ENCODE peak calls at places on chromosomes 5 and 9, in seven cellular contexts. W is hypothalamus, Q is MCF 10A, V is cardiac fibroblast, D is fibroblast of pulmonary artery, A is BE2C, Z is coronary artery. B is an unnamed sample.

GRCh38 chr9:123102380-123103113 is 69.1 kb downstream of the GPR21 start:
- DNase-seq in W (peak; percentile 14), Q (peak; percentile 6), V (peak; percentile 18), D (no peak), A (no peak), Z (no peak), B (no peak)

GRCh38 chr9:137406876-137407589 is 15.9 kb downstream of the EXD3 start:
- DNase-seq in W (peak; percentile 72), Q (peak; percentile 53), V (peak; percentile 63), D (peak; percentile 71), A (peak; percentile 88), Z (no peak), B (no peak)

GRCh38 chr5:176737001-176737745 is 73.2 kb upstream of the UNC5A start:
- DNase-seq in W (no peak), Q (no peak), V (no peak), D (no peak), A (peak; percentile 70), Z (peak; percentile 50), B (no peak)

GRCh38 chr9:127347831-127348699 is 48.9 kb upstream of the SLC2A8 start:
- DNase-seq in W (no peak), Q (peak; percentile 38), V (peak; percentile 69), D (peak; percentile 84), A (peak; percentile 43), Z (no peak), B (peak; percentile 56)

GRCh38 chr9:4923580-4924544 is 61.2 kb upstream of the JAK2 start:
- DNase-seq in W (no peak), Q (peak; percentile 52), V (peak; percentile 61), D (peak; percentile 55), A (no peak), Z (no peak), B (no peak)

GRCh38 chr9:31908891-31909480 is 475.5 kb upstream of the ACO1 start:
- DNase-seq in W (no peak), Q (peak; percentile 67), V (no peak), D (no peak), A (no peak), Z (no peak), B (no peak)

GRCh38 chr9:130972277-130972956 is 33.4 kb upstream of the FIBCD1 start:
- DNase-seq in W (no peak), Q (no peak), V (no peak), D (no peak), A (no peak), Z (no peak), B (no peak)

GRCh38 chr5:45037927-45038326 is 229.2 kb downstream of the MRPS30 start:
- DNase-seq in W (no peak), Q (no peak), V (no peak), D (no peak), A (no peak), Z (no peak), B (no peak)

GRCh38 chr9:21172156-21172555 is 5.7 kb upstream of the IFNA21 start:
- DNase-seq in W (no peak), Q (no peak), V (no peak), D (no peak), A (no peak), Z (no peak), B (no peak)

GRCh38 chr5:76402880-76403712 is at the start of gene IQGAP2:
- DNase-seq in W (peak; percentile 19), Q (peak; percentile 67), V (peak; percentile 43), D (peak; percentile 52), A (peak; percentile 63), Z (no peak), B (peak; percentile 2)

GRCh38 chr5:78727786-78728761 is 79.5 kb upstream of the LHFPL2 start:
- DNase-seq in W (no peak), Q (no peak), V (no peak), D (no peak), A (no peak), Z (no peak), B (no peak)

GRCh38 chr5:147979761-147980160 is 73.4 kb upstream of the C5orf46 start:
- DNase-seq in W (no peak), Q (no peak), V (no peak), D (no peak), A (no peak), Z (no peak), B (no peak)

GRCh38 chr9:83649080-83649479 is 26.1 kb downstream of the IDNK start:
- DNase-seq in W (peak; percentile 39), Q (peak; percentile 58), V (peak; percentile 57), D (peak; percentile 51), A (peak; percentile 84), Z (no peak), B (peak; percentile 17)

GRCh38 chr5:143402464-143403356 is 776 bp downstream of the NR3C1 start:
- DNase-seq in W (peak; percentile 36), Q (peak; percentile 78), V (peak; percentile 65), D (peak; percentile 54), A (peak; percentile 36), Z (peak; percentile 85), B (no peak)

GRCh38 chr5:178327931-178328711 is 95.5 kb upstream of the PHYKPL start:
- DNase-seq in W (no peak), Q (no peak), V (no peak), D (no peak), A (no peak), Z (no peak), B (no peak)

GRCh38 chr5:168691891-168692290 is 112.7 kb upstream of the PANK3 start:
- DNase-seq in W (no peak), Q (no peak), V (no peak), D (no peak), A (no peak), Z (no peak), B (no peak)

GRCh38 chr5:1820381-1820780 is 19.2 kb downstream of the NDUFS6 start:
- DNase-seq in W (no peak), Q (no peak), V (no peak), D (no peak), A (no peak), Z (peak; percentile 19), B (no peak)

GRCh38 chr9:23611874-23612273 is 214.2 kb downstream of the ELAVL2 start:
- DNase-seq in W (no peak), Q (no peak), V (no peak), D (no peak), A (no peak), Z (no peak), B (no peak)

GRCh38 chr5:643811-644271 is 31.7 kb downstream of the CEP72 start:
- DNase-seq in W (no peak), Q (no peak), V (no peak), D (no peak), A (no peak), Z (no peak), B (no peak)

GRCh38 chr5:60687927-60688720 is 11.8 kb downstream of the DEPDC1B start:
- DNase-seq in W (no peak), Q (peak; percentile 53), V (peak; percentile 73), D (peak; percentile 70), A (peak; percentile 66), Z (no peak), B (peak; percentile 26)

GRCh38 chr9:81717061-81717746 is 27.9 kb upstream of the TLE1 start:
- DNase-seq in W (no peak), Q (no peak), V (no peak), D (no peak), A (no peak), Z (no peak), B (no peak)

GRCh38 chr9:137724114-137724445 is 105.3 kb downstream of the EHMT1 start:
- DNase-seq in W (no peak), Q (peak; percentile 45), V (peak; percentile 54), D (peak; percentile 24), A (no peak), Z (no peak), B (no peak)

GRCh38 chr5:132275367-132276220 is 18.1 kb downstream of the PDLIM4 start:
- DNase-seq in W (no peak), Q (no peak), V (no peak), D (no peak), A (no peak), Z (peak; percentile 62), B (no peak)

GRCh38 chr9:109906766-109907382 is 126.9 kb downstream of the PALM2AKAP2 start:
- DNase-seq in W (no peak), Q (no peak), V (peak; percentile 62), D (peak; percentile 54), A (no peak), Z (no peak), B (no peak)

GRCh38 chr9:95505676-95506437 is 10.9 kb downstream of the PTCH1 start:
- DNase-seq in W (peak; percentile 61), Q (peak; percentile 38), V (peak; percentile 48), D (peak; percentile 68), A (peak; percentile 76), Z (no peak), B (no peak)

GRCh38 chr9:81893929-81894328 is 34.3 kb upstream of the SPATA31D4 start:
- DNase-seq in W (no peak), Q (no peak), V (no peak), D (no peak), A (no peak), Z (no peak), B (no peak)

GRCh38 chr9:110520120-110520701 is 59.3 kb downstream of the SVEP1 start:
- DNase-seq in W (no peak), Q (peak; percentile 60), V (peak; percentile 82), D (peak; percentile 94), A (no peak), Z (no peak), B (peak; percentile 83)

GRCh38 chr5:168109441-168109840 is 182.0 kb upstream of the WWC1 start:
- DNase-seq in W (no peak), Q (no peak), V (no peak), D (no peak), A (no peak), Z (no peak), B (no peak)

GRCh38 chr5:145922059-145922458 is 14.3 kb upstream of the SH3RF2 start:
- DNase-seq in W (no peak), Q (peak; percentile 60), V (no peak), D (no peak), A (no peak), Z (no peak), B (no peak)

GRCh38 chr5:23820764-23821471 is 313.5 kb downstream of the PRDM9 start:
- DNase-seq in W (no peak), Q (peak; percentile 78), V (peak; percentile 45), D (peak; percentile 38), A (no peak), Z (no peak), B (no peak)

GRCh38 chr5:143142596-143143435 is 260.7 kb downstream of the NR3C1 start:
- DNase-seq in W (peak; percentile 41), Q (peak; percentile 97), V (peak; percentile 50), D (peak; percentile 71), A (no peak), Z (peak; percentile 87), B (no peak)

GRCh38 chr9:121271368-121272351 is 3.7 kb downstream of the GSN start:
- DNase-seq in W (peak; percentile 46), Q (no peak), V (peak; percentile 72), D (peak; percentile 68), A (no peak), Z (peak; percentile 80), B (no peak)

GRCh38 chr9:69594180-69594579 is 78.0 kb downstream of the APBA1 start:
- DNase-seq in W (no peak), Q (no peak), V (no peak), D (no peak), A (no peak), Z (no peak), B (no peak)

GRCh38 chr5:8329773-8330172 is 460.8 kb downstream of the MTRR start:
- DNase-seq in W (no peak), Q (peak; percentile 38), V (peak; percentile 41), D (no peak), A (no peak), Z (no peak), B (no peak)

GRCh38 chr5:55853818-55854217 is 2.7 kb downstream of the IL31RA start:
- DNase-seq in W (no peak), Q (peak; percentile 21), V (peak; percentile 55), D (peak; percentile 39), A (no peak), Z (no peak), B (peak; percentile 43)

GRCh38 chr9:122340161-122340560 is 30.7 kb upstream of the PTGS1 start:
- DNase-seq in W (no peak), Q (no peak), V (no peak), D (no peak), A (no peak), Z (no peak), B (no peak)

GRCh38 chr9:131276891-131277672 is 772 bp upstream of the FAM78A start:
- DNase-seq in W (no peak), Q (no peak), V (no peak), D (no peak), A (no peak), Z (no peak), B (no peak)

GRCh38 chr5:6728011-6728794 is 15.0 kb downstream of the TENT4A start:
- DNase-seq in W (no peak), Q (no peak), V (no peak), D (no peak), A (peak; percentile 71), Z (no peak), B (no peak)

B was measured in fibroblast of the conjunctiva.